ENCODE peak calls at places on chromosomes 5 and 9, in seven cellular contexts. N is adipocyte; D is NCI-H1417; L is GM18507; C is stimulated activated CD8-positive, alpha-beta memory T cell treated with anti-CD3 and anti-CD28 coated beads, Interleukin-4, amount 100 ng/mL, for 4 hours; U is EL; H is activated CD8-positive, alpha-beta T cell treated with anti-CD3 and anti-CD28 coated beads for 36 hours. Y is an unnamed sample.

GRCh38 chr5:138926688-138927448 is 51.7 kb upstream of the LRRTM2 start:
- DNase-seq in U (no peak), H (no peak), L (no peak), N (no peak), C (no peak), D (no peak), Y (no peak)

GRCh38 chr5:180623411-180623834 is 26.0 kb downstream of the FLT4 start:
- DNase-seq in H (no peak), U (no peak), C (no peak), L (no peak), N (no peak), D (no peak), Y (no peak)

GRCh38 chr5:55226027-55226933 is 835 bp downstream of the MCIDAS start:
- DNase-seq in U (peak), N (peak), L (no peak), C (no peak), H (peak), D (peak), Y (peak)

GRCh38 chr5:157109744-157110143 is 900 bp upstream of the HAVCR2 start:
- DNase-seq in C (no peak), U (no peak), L (peak), D (no peak), N (no peak), H (peak), Y (no peak)

GRCh38 chr5:168365581-168366081 is 74.2 kb downstream of the WWC1 start:
- DNase-seq in C (no peak), D (no peak), H (no peak), N (peak), U (peak), L (no peak), Y (peak)

GRCh38 chr9:124030969-124031451 is 19.4 kb downstream of the LHX2 start:
- DNase-seq in H (no peak), C (no peak), L (no peak), N (peak), D (no peak), U (peak), Y (no peak)

GRCh38 chr5:157766441-157766840 is 22.9 kb downstream of the LSM11 start:
- DNase-seq in L (no peak), C (no peak), N (no peak), D (no peak), U (no peak), H (no peak), Y (no peak)

GRCh38 chr5:98588225-98588624 is 185.2 kb upstream of the RGMB start:
- DNase-seq in L (no peak), N (peak), D (no peak), U (no peak), C (no peak), H (no peak), Y (peak)

GRCh38 chr9:116499986-116500871 is 186.9 kb upstream of the TRIM32 start:
- DNase-seq in C (no peak), U (peak), N (peak), L (no peak), D (no peak), H (no peak), Y (peak)

GRCh38 chr5:178454308-178454707 is 135.9 kb downstream of the COL23A1 start:
- DNase-seq in D (no peak), U (no peak), C (no peak), N (no peak), L (no peak), H (no peak), Y (no peak)